ENCODE peak calls at places on chromosomes 5 and 9, in five cellular contexts. M is transverse colon, X is uterus, O is left ventricle myocardium inferior, Y is OCI-LY7. U is an unnamed sample.

GRCh38 chr5:113058706-113059226 is 82.2 kb downstream of the DCP2 start:
- DNase-seq in M (no peak), X (no peak), O (no peak), Y (no peak), U (no peak)

GRCh38 chr5:37310360-37310759 is 60.5 kb downstream of the NUP155 start:
- DNase-seq in M (no peak), X (no peak), O (no peak), Y (no peak), U (no peak)

GRCh38 chr5:102283111-102283797 is 12.8 kb downstream of the SLCO4C1 start:
- DNase-seq in M (no peak), X (no peak), O (no peak), Y (no peak), U (no peak)

GRCh38 chr9:79116709-79117108 is 455.1 kb upstream of the TLE4 start:
- DNase-seq in M (no peak), X (no peak), O (no peak), Y (no peak), U (no peak)

GRCh38 chr9:133991211-133991921 is 758 bp downstream of the VAV2 start:
- DNase-seq in M (peak; percentile 29), X (no peak), O (no peak), Y (no peak), U (no peak)

GRCh38 chr9:71726723-71727122 is 41.6 kb downstream of the CEMIP2 start:
- DNase-seq in M (no peak), X (no peak), O (no peak), Y (no peak), U (no peak)

GRCh38 chr5:136802382-136802781 is 437.0 kb upstream of the TRPC7 start:
- DNase-seq in M (no peak), X (no peak), O (no peak), Y (peak; percentile 34), U (no peak)

GRCh38 chr5:19497229-19497815 is 490.7 kb downstream of the CDH18 start:
- DNase-seq in M (no peak), X (no peak), O (no peak), Y (no peak), U (no peak)

GRCh38 chr5:437281-437771 is 5.7 kb upstream of the EXOC3 start:
- DNase-seq in M (peak; percentile 5), X (no peak), O (no peak), Y (no peak), U (peak; percentile 43)

GRCh38 chr9:118992813-118993747 is 376.2 kb downstream of the BRINP1 start:
- DNase-seq in M (no peak), X (no peak), O (no peak), Y (no peak), U (no peak)

GRCh38 chr5:155081618-155082017 is 68.1 kb downstream of the KIF4B start:
- DNase-seq in M (no peak), X (no peak), O (no peak), Y (no peak), U (no peak)

GRCh38 chr5:142059304-142059940 is 46.6 kb upstream of the GNPDA1 start:
- DNase-seq in M (no peak), X (no peak), O (no peak), Y (no peak), U (peak; percentile 45)

GRCh38 chr9:91425270-91425669 is 1.6 kb upstream of the NFIL3 start:
- DNase-seq in M (no peak), X (no peak), O (no peak), Y (no peak), U (no peak)

GRCh38 chr5:75303419-75303818 is 33.6 kb upstream of the HMGCR start:
- DNase-seq in M (no peak), X (no peak), O (no peak), Y (no peak), U (no peak)

GRCh38 chr5:142716963-142717362 is 31.1 kb upstream of the FGF1 start:
- DNase-seq in M (peak; percentile 22), X (peak; percentile 31), O (peak; percentile 61), Y (peak; percentile 56), U (peak; percentile 41)

GRCh38 chr5:144857454-144857853 is 686.8 kb downstream of the KCTD16 start:
- DNase-seq in M (no peak), X (no peak), O (no peak), Y (peak; percentile 40), U (no peak)

GRCh38 chr9:34884732-34885131 is 73.4 kb upstream of the PHF24 start:
- DNase-seq in M (no peak), X (no peak), O (no peak), Y (no peak), U (no peak)

GRCh38 chr9:9914174-9914573 is 698.6 kb downstream of the PTPRD start:
- DNase-seq in M (no peak), X (no peak), O (no peak), Y (no peak), U (no peak)

GRCh38 chr9:36763778-36764177 is 191.1 kb downstream of the MELK start:
- DNase-seq in M (no peak), X (no peak), O (no peak), Y (no peak), U (no peak)

GRCh38 chr5:81785311-81785710 is 34.4 kb upstream of the SSBP2 start:
- DNase-seq in M (no peak), X (no peak), O (no peak), Y (no peak), U (no peak)

GRCh38 chr5:104793452-104794120 is 1231.0 kb upstream of the NUDT12 start:
- DNase-seq in M (peak; percentile 17), X (no peak), O (no peak), Y (no peak), U (no peak)

GRCh38 chr5:156879665-156880285 is 29.7 kb downstream of the PPP1R2B start:
- DNase-seq in M (peak; percentile 20), X (no peak), O (no peak), Y (peak; percentile 89), U (no peak)

GRCh38 chr5:1345876-1346626 is 1.2 kb upstream of the CLPTM1L start:
- DNase-seq in M (no peak), X (no peak), O (no peak), Y (no peak), U (no peak)

GRCh38 chr5:148739524-148739923 is 85.2 kb upstream of the HTR4 start:
- DNase-seq in M (no peak), X (no peak), O (no peak), Y (no peak), U (no peak)

GRCh38 chr5:143713331-143714032 is 98.5 kb upstream of the HMHB1 start:
- DNase-seq in M (no peak), X (no peak), O (no peak), Y (no peak), U (no peak)

GRCh38 chr9:105637787-105638395 is 24.4 kb upstream of the TAL2 start:
- DNase-seq in M (no peak), X (no peak), O (no peak), Y (peak; percentile 13), U (no peak)

GRCh38 chr5:64417390-64417789 is 88.4 kb upstream of the RGS7BP start:
- DNase-seq in M (no peak), X (no peak), O (no peak), Y (no peak), U (no peak)

GRCh38 chr5:80686757-80687156 is 32.0 kb upstream of the DHFR start:
- DNase-seq in M (no peak), X (no peak), O (no peak), Y (peak; percentile 19), U (no peak)

GRCh38 chr9:109811876-109812275 is 31.9 kb downstream of the PALM2AKAP2 start:
- DNase-seq in M (no peak), X (no peak), O (no peak), Y (no peak), U (no peak)

GRCh38 chr5:90488791-90489190 is 14.1 kb downstream of the POLR3G start:
- DNase-seq in M (no peak), X (no peak), O (no peak), Y (no peak), U (no peak)

GRCh38 chr5:169335806-169336205 is 34.9 kb upstream of the SLIT3 start:
- DNase-seq in M (no peak), X (no peak), O (no peak), Y (no peak), U (no peak)

GRCh38 chr5:169328401-169328800 is 27.5 kb upstream of the SLIT3 start:
- DNase-seq in M (no peak), X (no peak), O (no peak), Y (no peak), U (no peak)

GRCh38 chr5:169336234-169336633 is 35.3 kb upstream of the SLIT3 start:
- DNase-seq in M (no peak), X (no peak), O (no peak), Y (no peak), U (no peak)

DNA sequence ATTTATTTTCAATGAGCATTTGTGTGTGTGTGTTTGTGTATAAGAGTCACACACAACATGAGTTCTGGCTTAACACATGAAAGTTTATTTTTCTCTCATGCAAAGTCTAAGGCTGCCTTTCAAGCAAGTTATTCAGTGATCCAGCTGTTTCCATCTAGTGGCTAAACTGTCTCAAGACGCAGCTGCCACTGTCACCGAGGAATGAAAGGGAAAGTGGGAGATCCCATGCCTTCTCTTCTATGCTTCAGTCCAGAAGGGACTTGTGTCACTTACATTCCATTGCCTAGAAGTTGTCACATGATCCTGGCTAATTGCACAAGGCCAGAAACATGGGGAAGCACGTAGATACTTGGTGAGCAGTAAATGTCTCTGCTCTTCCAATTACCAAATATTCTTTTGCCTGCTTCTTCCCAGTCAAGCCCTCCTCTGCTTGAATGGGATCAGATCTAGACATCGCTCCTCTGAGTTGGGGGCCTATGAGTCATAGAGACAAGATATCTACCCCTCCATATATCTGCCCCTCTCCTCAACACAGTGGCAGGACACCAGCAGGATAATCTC is 30.4 kb upstream of the SLIT3 start:
- DNase-seq in M (no peak), X (no peak), O (no peak), Y (no peak), U (no peak)
- TF ChIP-seq CTCF in M (no peak), X (no peak), O (no peak), Y (no peak), U (peak; percentile 11)

GRCh38 chr9:297795-298119 is 83.1 kb downstream of the DOCK8 start:
- DNase-seq in M (no peak), X (no peak), O (no peak), Y (no peak), U (no peak)
- H3K27ac ChIP-seq in M (no peak overlapping the region), X (no peak overlapping the region), O (no peak overlapping the region), Y (no peak overlapping the region), U (no peak overlapping the region)

DNA sequence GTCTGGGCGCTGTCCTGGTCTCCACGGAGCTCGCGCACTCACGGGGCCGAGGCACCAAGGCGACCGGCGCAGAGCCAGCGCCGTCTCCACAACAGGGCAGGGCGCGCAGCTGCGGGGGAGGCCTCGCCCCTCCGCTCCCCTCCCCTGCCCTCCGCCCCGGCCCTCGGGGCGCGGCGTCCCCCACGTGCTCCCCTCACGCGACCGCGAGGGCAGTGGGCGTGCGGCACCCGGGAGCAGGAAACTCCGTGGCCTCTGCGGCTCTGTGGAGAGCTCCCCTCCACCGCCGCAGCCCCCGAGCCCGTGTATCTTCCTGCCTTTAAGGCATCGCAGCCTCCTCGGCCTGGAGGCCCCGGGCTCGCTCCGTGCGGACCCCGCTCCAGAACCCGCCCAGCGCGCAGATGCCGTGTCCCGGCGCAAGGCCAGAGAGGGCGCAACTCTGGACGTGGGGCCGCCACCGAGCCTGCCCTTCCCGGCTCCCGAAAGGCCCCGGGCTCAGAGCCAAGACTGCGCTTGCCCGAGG is 706 bp upstream of the TUBB4B start:
- DNase-seq in M (peak; percentile 83), X (peak; percentile 75), O (peak; percentile 84), Y (peak; percentile 74), U (peak; percentile 89)
- TF ChIP-seq CTCF in M (no peak), X (no peak), O (peak; percentile 21), Y (peak; percentile 32), U (no peak)

DNA sequence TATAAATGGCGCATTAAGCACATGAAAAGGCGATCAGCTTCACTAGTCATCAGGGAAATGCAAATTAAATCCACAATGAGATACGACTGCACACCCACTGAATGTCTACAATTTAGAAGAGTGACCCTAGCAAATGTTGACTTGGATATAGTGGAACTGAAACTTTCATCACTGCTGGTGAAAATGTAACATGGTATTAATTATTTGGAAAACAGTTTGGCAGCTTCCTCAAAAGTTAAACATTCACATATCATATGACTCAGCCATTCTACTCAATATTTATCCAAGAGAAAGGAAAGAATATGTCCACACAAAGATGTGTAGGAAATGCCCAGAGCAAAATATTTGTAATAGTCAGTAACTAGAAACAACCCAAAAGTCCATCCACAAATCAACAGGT is 146.5 kb downstream of the LPAR1 start:
- DNase-seq in M (no peak), X (no peak), O (no peak), Y (no peak), U (no peak)
- H3K27ac ChIP-seq in M (no peak overlapping the region), X (no peak overlapping the region), O (no peak overlapping the region), Y (no peak overlapping the region), U (peak overlapping the region; percentile 22)

U was measured in tibial artery.